ENCODE peak calls at places on chromosomes 12 and 14, in six cellular contexts. U is effector memory CD4-positive, alpha-beta T cell; V is substantia nigra; H is iPS DF 6.9; B is H9; I is OCI-LY7. G is an unnamed sample.

GRCh38 chr14:89489796-89490506 is 72.9 kb upstream of the FOXN3 start:
- DNase-seq in H (no peak), U (no peak), I (no peak), V (no peak), B (no peak), G (no peak)

GRCh38 chr12:72448089-72448488 is 175.9 kb downstream of the TRHDE start:
- DNase-seq in V (no peak), U (no peak), B (no peak), H (no peak), I (no peak), G (no peak)

GRCh38 chr14:98754343-98755025 is 517.5 kb downstream of the BCL11B start:
- DNase-seq in B (no peak), H (no peak), I (no peak), U (no peak), V (no peak), G (no peak)

GRCh38 chr12:57726884-57727757 is 11.4 kb downstream of the AGAP2 start:
- DNase-seq in V (no peak), I (no peak), B (peak), H (no peak), U (no peak), G (peak)

GRCh38 chr12:92079054-92079385 is 66.6 kb downstream of the BTG1 start:
- DNase-seq in H (no peak), B (no peak), I (no peak), V (no peak), U (no peak), G (no peak)

GRCh38 chr12:7486512-7486911 is 17.1 kb downstream of the CD163 start:
- DNase-seq in V (no peak), I (no peak), U (no peak), B (no peak), H (no peak), G (no peak)

GRCh38 chr12:113208041-113208934 is 13.0 kb upstream of the TPCN1 start:
- DNase-seq in V (no peak), U (peak), H (no peak), B (no peak), I (peak), G (no peak)

GRCh38 chr12:19842116-19842515 is 402.8 kb downstream of the AEBP2 start:
- DNase-seq in I (no peak), H (no peak), U (no peak), V (no peak), B (no peak), G (no peak)

GRCh38 chr12:105226219-105226618 is 9.8 kb downstream of the APPL2 start:
- DNase-seq in H (no peak), U (no peak), V (peak), I (no peak), B (no peak), G (peak)

GRCh38 chr12:53932915-53933314 is 5.7 kb upstream of the HOXC13 start:
- DNase-seq in I (no peak), U (no peak), B (no peak), H (no peak), V (no peak), G (no peak)

GRCh38 chr12:19507823-19508222 is 68.5 kb downstream of the AEBP2 start:
- DNase-seq in I (no peak), U (no peak), B (no peak), V (no peak), H (no peak), G (no peak)

GRCh38 chr12:98198261-98198982 is 317.0 kb upstream of the TMPO start:
- DNase-seq in B (no peak), H (no peak), V (no peak), I (peak), U (no peak), G (no peak)

GRCh38 chr14:19917243-19917642 is 3.2 kb upstream of the OR4K5 start:
- DNase-seq in I (no peak), U (no peak), V (no peak), H (no peak), B (no peak), G (no peak)

GRCh38 chr12:1798734-1799067 is 21.7 kb upstream of the LRTM2 start:
- DNase-seq in B (no peak), I (no peak), H (no peak), V (no peak), U (no peak), G (no peak)

GRCh38 chr14:61145258-61145902 is 135.8 kb downstream of the TMEM30B start:
- DNase-seq in U (no peak), B (no peak), V (no peak), H (no peak), I (no peak), G (no peak)

GRCh38 chr14:102020058-102020971 is 55.9 kb downstream of the DYNC1H1 start:
- DNase-seq in U (no peak), H (no peak), B (no peak), I (no peak), V (no peak), G (no peak)

GRCh38 chr12:110640275-110641025 is 26.5 kb downstream of the TCTN1 start:
- DNase-seq in V (peak), B (peak), H (no peak), I (no peak), U (no peak), G (peak)

GRCh38 chr12:123388948-123389559 is 5.1 kb downstream of the KMT5A start:
- DNase-seq in B (no peak), I (no peak), H (no peak), V (no peak), U (no peak), G (peak)

GRCh38 chr14:29144598-29144997 is 378.0 kb downstream of the FOXG1 start:
- DNase-seq in B (no peak), H (no peak), V (no peak), U (no peak), I (no peak), G (no peak)

GRCh38 chr12:89863332-89863938 is 154.8 kb upstream of the ATP2B1 start:
- DNase-seq in I (peak), H (no peak), B (no peak), U (peak), V (no peak), G (no peak)

GRCh38 chr14:106185837-106186233 is 659.5 kb downstream of the TMEM121 start:
- DNase-seq in V (no peak), U (peak), I (peak), H (no peak), B (no peak), G (no peak)

GRCh38 chr12:17296882-17297281 is 690.9 kb upstream of the LMO3 start:
- DNase-seq in U (no peak), I (no peak), V (no peak), H (no peak), B (no peak), G (no peak)

GRCh38 chr12:21710944-21711343 is 53.3 kb upstream of the LDHB start:
- DNase-seq in B (no peak), V (no peak), U (no peak), H (no peak), I (no peak), G (no peak)

GRCh38 chr12:117501470-117501869 is 140.0 kb upstream of the NOS1 start:
- DNase-seq in I (no peak), H (no peak), U (no peak), V (no peak), B (no peak), G (no peak)

GRCh38 chr12:58888131-58888783 is 32.0 kb downstream of the LRIG3 start:
- DNase-seq in V (peak), B (no peak), U (no peak), H (no peak), I (no peak), G (peak)

GRCh38 chr12:119869720-119870119 is 7.4 kb downstream of the CIT start:
- DNase-seq in U (no peak), I (no peak), V (no peak), B (no peak), H (no peak), G (peak)

GRCh38 chr14:34498684-34499412 is 36.8 kb upstream of the SPTSSA start:
- DNase-seq in U (no peak), V (no peak), I (peak), B (peak), H (no peak), G (no peak)

GRCh38 chr14:32078794-32079663 is 1.9 kb downstream of the ARHGAP5 start:
- DNase-seq in B (no peak), V (no peak), I (no peak), U (no peak), H (no peak), G (no peak)

GRCh38 chr12:42819801-42820200 is 230.3 kb upstream of the PRICKLE1 start:
- DNase-seq in H (no peak), I (no peak), U (no peak), B (no peak), V (no peak), G (no peak)

GRCh38 chr12:6953417-6954315 is 2.5 kb downstream of the PTPN6 start:
- DNase-seq in I (peak), B (no peak), V (peak), H (no peak), U (peak), G (peak)

GRCh38 chr14:74510955-74511354 is 17.4 kb downstream of the ISCA2 start:
- DNase-seq in B (peak), U (no peak), I (no peak), H (no peak), V (no peak), G (peak)

GRCh38 chr12:120397827-120398563 is 29.0 kb upstream of the MSI1 start:
- DNase-seq in U (no peak), H (no peak), I (no peak), B (peak), V (peak), G (no peak)

GRCh38 chr12:39867631-39868030 is 238.2 kb downstream of the SLC2A13 start:
- DNase-seq in B (no peak), U (no peak), I (no peak), H (no peak), V (no peak), G (no peak)

GRCh38 chr12:47969845-47970244 is 6.4 kb downstream of the TMEM106C start:
- DNase-seq in U (no peak), B (no peak), I (no peak), V (no peak), H (no peak), G (no peak)

GRCh38 chr12:113005759-113006158 is 27.4 kb downstream of the OAS2 start:
- DNase-seq in H (no peak), U (no peak), B (no peak), I (peak), V (no peak), G (no peak)

DNA sequence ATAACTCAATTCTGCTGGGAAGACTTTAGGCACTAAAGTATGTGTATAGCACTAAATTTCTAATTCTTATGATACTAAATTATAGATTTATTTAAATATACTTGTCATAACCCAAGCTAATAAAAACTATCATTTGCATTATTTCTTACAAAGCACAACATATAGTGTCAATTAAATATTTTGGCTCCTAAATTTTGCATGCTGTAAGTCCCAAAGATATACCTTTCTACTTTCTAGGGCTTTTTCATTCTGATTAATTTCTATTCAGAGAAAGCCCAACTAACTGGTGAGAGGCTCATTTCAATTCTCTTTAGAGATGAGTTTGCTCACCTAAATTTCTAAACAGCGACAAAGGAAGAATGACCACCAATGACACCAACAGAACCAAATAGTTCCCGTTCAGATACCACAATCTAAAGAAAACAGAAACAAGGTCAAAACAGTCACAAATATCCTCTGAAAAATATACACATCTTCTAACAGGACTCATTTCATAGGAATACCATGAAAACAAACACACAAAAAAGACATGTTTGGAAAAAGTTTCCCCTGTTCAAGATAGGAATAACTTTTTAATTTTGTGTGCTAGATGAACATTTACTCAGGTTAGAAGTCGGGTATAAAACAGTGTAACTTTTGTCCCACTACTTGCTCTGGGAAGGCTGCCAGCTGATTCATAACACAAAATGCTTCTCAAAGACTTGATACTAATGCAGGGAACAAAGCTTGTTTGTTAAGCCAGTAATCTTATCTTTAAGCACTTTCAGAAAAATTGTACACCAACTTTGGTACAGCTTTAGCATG is 7.6 kb downstream of the SLC38A2 start:
- DNase-seq in H (no peak), B (no peak), U (no peak), V (peak), I (no peak), G (no peak)
- H3K27ac ChIP-seq in H (no peak), B (no peak), U (no peak), V (no peak), I (no peak), G (peak)

GRCh38 chr14:70052990-70053389 is 135.8 kb downstream of the SLC8A3 start:
- DNase-seq in H (peak), U (no peak), I (peak), V (no peak), B (no peak), G (no peak)
- H3K27ac ChIP-seq in H (no peak), U (no peak), I (no peak), V (no peak), B (no peak), G (no peak)

GRCh38 chr12:29395356-29395755 is 14.4 kb upstream of the ERGIC2 start:
- DNase-seq in B (no peak), H (no peak), I (no peak), U (no peak), V (no peak), G (no peak)

GRCh38 chr12:29389295-29389919 is 8.4 kb upstream of the ERGIC2 start:
- DNase-seq in I (no peak), U (no peak), V (no peak), B (peak), H (no peak), G (no peak)
- H3K27ac ChIP-seq in I (no peak), U (peak), V (no peak), B (no peak), H (no peak), G (no peak)

DNA sequence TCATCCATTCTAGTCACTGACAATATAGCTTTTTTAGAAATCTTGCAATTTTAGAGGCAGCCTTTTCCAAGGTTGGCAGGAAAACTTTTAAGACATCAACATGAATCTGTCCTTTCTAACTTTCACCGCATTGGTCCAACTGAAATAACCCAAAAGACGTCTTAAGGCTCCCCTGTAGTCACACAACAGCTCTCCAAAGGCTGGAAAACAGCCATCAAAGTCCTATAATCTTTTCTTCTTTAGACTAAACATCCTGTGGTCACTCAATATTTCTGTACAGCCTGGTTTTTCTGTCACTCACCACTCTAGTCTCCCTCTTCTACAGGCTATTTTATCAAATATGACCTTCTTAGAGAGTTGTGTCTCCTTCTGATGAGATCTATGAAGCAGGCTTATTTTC is 4.5 kb upstream of the PTPRB start:
- DNase-seq in I (no peak), B (no peak), V (no peak), U (no peak), H (no peak), G (no peak)
- H3K27ac ChIP-seq in I (no peak), B (no peak), V (no peak), U (no peak), H (no peak), G (no peak)

DNA sequence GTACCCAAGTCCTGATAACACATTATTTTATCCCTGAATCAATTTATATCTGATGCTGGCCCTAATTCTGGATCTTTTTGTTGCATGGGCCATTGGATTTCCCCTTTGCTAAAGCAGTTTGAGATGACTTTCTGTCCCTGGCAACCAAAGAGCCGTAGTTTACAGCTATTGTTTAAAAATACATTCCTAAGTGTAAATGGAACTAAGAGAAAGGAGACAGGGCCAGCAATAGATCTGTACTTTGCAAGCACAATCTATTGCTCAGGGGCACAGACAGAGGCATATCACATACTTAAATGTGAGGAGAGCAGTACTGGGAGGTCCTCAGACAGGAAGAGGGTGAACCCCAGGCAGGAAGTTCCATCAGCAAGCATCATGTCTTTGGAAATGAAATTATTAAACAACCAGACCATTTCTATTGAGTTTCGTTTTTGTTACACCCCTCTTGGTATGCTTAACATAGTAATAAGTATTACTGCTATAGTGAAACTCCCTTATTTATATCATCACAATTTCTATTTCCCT is 126.6 kb downstream of the ZFP36L1 start:
- DNase-seq in H (no peak), U (no peak), I (no peak), V (no peak), B (no peak), G (no peak)
- H3K27ac ChIP-seq in H (no peak), U (no peak), I (no peak), V (no peak), B (no peak), G (peak)

GRCh38 chr14:65237023-65237814 is 134.9 kb upstream of the MAX start:
- DNase-seq in B (no peak), U (no peak), H (no peak), I (no peak), V (no peak), G (no peak)
- H3K27ac ChIP-seq in B (no peak), U (no peak), H (no peak), I (no peak), V (peak), G (no peak)

GRCh38 chr14:93042968-93043940 is 72.5 kb downstream of the ITPK1 start:
- DNase-seq in V (no peak), H (no peak), U (no peak), I (no peak), B (no peak), G (no peak)
- H3K27ac ChIP-seq in V (peak), H (no peak), U (no peak), I (no peak), B (no peak), G (no peak)

DNA sequence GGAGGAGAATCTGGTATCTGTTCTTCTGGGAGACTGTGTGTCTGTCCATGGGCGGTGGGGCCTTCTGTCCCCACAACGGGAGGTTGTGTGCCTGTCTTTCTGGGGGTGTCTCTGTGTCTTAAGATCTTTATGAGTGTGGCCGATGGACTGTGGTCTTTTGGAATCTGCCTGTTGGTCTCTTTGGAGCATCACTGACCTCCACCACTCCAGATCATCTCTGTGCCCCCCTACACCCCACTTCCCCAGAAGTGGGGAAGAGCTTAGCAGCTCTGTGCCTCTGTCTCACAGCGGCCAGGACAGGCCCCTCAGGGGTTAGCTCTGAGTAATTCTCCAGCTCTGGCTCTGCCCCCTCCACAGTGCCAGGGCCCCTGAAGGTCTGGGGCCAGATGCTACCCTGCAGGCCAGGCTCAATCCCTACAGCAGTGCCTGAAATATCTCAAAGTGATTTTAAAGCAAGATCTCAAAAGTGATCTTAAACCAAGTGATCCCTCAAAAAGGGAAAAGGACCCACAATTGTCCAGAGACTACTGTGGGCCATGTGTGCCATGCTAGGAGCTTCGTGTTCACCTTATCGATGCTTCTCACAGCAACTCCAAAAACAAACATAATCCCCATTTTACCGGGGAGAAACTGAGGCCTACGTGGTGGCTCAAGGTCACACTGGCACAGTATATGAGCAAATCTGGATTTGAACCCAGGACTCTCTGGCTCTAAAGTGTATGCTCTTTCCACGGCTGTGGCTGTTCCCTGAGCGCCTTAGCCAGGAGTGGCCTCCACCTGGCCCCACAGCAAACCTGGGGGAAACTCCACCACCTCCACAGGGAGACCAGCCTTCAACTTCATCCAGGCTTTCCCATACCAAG is 26.0 kb upstream of the KRT78 start:
- DNase-seq in U (no peak), B (no peak), V (no peak), H (no peak), I (no peak), G (no peak)
- H3K27ac ChIP-seq in U (no peak), B (no peak), V (no peak), H (no peak), I (no peak), G (peak)

DNA sequence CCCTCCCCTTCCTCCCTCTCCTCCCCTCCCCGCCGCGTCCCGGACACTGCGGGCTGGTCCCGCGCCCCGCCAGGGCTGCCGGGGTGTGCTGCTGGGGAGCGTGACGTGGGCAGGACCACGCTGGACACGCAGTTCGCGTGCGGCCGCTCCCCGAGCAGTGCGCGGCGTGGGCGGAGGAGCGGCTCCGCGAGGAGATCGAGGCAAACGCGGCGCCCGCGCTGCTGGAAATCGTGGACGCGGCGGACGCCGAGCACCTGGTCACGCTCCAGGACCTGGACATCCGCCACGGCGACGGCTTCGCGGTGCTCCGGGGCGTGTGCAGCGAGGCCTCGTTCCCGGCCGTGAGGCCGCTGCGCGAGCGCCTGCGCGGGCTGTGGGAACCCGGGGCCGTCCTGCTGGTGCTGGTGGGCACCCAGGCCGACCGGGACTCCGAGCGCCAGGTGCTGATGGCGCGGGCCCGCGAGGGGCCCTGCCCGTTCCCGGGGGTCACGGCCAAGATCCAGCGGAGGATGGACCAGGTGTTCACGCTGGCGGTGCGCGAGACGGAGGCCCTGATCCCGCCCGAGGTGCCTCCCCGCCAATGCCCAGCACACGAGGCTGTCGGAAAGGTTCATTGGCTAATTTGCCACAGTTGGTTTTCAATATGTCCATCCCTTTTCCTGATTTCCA is 84.3 kb downstream of the TNFAIP2 start:
- DNase-seq in I (no peak), V (no peak), B (peak), H (no peak), U (no peak), G (peak)
- H3K27ac ChIP-seq in I (no peak), V (no peak), B (no peak), H (no peak), U (no peak), G (peak)